ENCODE peak calls at places on chromosomes 11 and 22, in four cellular contexts. V is right lobe of liver, Z is AG09309, C is ELF-1. L is an unnamed sample.
A peak's percentile ranks its signal among the peaks of the same experiment; 100 is the strongest.

GRCh38 chr11:46369458-46370152 is 11.9 kb upstream of the MDK start:
- DNase-seq in V (peak; percentile 65), Z (no peak), C (peak; percentile 97), L (no peak)

GRCh38 chr11:62948765-62949320 is 27.7 kb upstream of the CHRM1 start:
- DNase-seq in V (no peak), Z (no peak), C (no peak), L (no peak)

GRCh38 chr11:61602775-61603569 is 22.1 kb upstream of the SYT7 start:
- DNase-seq in C (peak; percentile 41), V (no peak), Z (peak; percentile 94), L (no peak)

GRCh38 chr11:36447514-36447913 is 62.6 kb downstream of the TRAF6 start:
- DNase-seq in C (no peak), V (no peak), Z (peak; percentile 28), L (no peak)

GRCh38 chr11:91653091-91653754 is 571.4 kb upstream of the FAT3 start:
- DNase-seq in Z (no peak), C (no peak), V (peak; percentile 71), L (no peak)

GRCh38 chr11:134124660-134125451 is 56.0 kb downstream of the JAM3 start:
- DNase-seq in C (peak; percentile 75), Z (no peak), V (peak; percentile 59), L (peak; percentile 61)

GRCh38 chr11:45248501-45249011 is 37.6 kb downstream of the SYT13 start:
- DNase-seq in C (no peak), V (no peak), Z (no peak), L (no peak)

GRCh38 chr11:122671270-122671906 is 15.9 kb downstream of the UBASH3B start:
- DNase-seq in Z (no peak), C (no peak), V (no peak), L (no peak)

GRCh38 chr11:12853652-12854296 is 155.3 kb upstream of the RASSF10 start:
- DNase-seq in C (no peak), V (no peak), Z (no peak), L (no peak)

GRCh38 chr22:49999063-49999900 is 13.3 kb downstream of the IL17REL start:
- DNase-seq in Z (no peak), V (peak; percentile 55), C (peak; percentile 51), L (no peak)

GRCh38 chr22:46801331-46801811 is 38.9 kb downstream of the TBC1D22A start:
- DNase-seq in V (no peak), Z (no peak), C (no peak), L (no peak)

GRCh38 chr11:75449271-75449670 is 16.3 kb upstream of the KLHL35 start:
- DNase-seq in V (no peak), C (no peak), Z (no peak), L (no peak)

GRCh38 chr22:38006906-38007305 is 22.6 kb upstream of the SOX10 start:
- DNase-seq in V (no peak), Z (no peak), C (no peak), L (no peak)

GRCh38 chr11:17906436-17906835 is 106.4 kb downstream of the SERGEF start:
- DNase-seq in C (peak; percentile 56), Z (no peak), V (no peak), L (peak; percentile 21)

GRCh38 chr11:2097356-2097997 is 41.7 kb downstream of the IGF2 start:
- DNase-seq in Z (peak; percentile 58), C (peak; percentile 89), V (no peak), L (no peak)

GRCh38 chr22:31340765-31341247 is 5.3 kb downstream of the PATZ1 start:
- DNase-seq in C (no peak), V (no peak), Z (no peak), L (no peak)

GRCh38 chr11:61985863-61986262 is 18.4 kb upstream of the FTH1 start:
- DNase-seq in C (peak; percentile 38), V (no peak), Z (no peak), L (no peak)

GRCh38 chr11:31607914-31608313 is 98.3 kb downstream of the ELP4 start:
- DNase-seq in C (no peak), Z (no peak), V (no peak), L (no peak)

GRCh38 chr22:30890689-30891442 is 77.7 kb downstream of the MORC2 start:
- DNase-seq in C (peak; percentile 68), Z (no peak), V (no peak), L (no peak)

GRCh38 chr11:60357771-60358170 is 20.6 kb upstream of the MS4A7 start:
- DNase-seq in Z (no peak), C (no peak), V (no peak), L (no peak)

GRCh38 chr11:43708776-43709175 is 28.2 kb downstream of the HSD17B12 start:
- DNase-seq in V (no peak), C (no peak), Z (no peak), L (no peak)

GRCh38 chr11:6269994-6270393 is 10.4 kb downstream of the CCKBR start:
- DNase-seq in C (no peak), V (no peak), Z (no peak), L (no peak)

GRCh38 chr22:38570841-38571364 is 920 bp upstream of the DMC1 start:
- DNase-seq in C (no peak), Z (no peak), V (no peak), L (peak; percentile 69)